ENCODE peak calls at places on chromosomes 6 and 20, in seven cellular contexts. E, R, Z, B, F, L and I are unnamed samples.
A peak's percentile ranks its signal among the peaks of the same experiment; 100 is the strongest.

GRCh38 chr20:8309638-8310037 is 177.6 kb downstream of the PLCB1 start:
- DNase-seq in R (no peak), B (no peak), Z (no peak), L (no peak), E (no peak), F (no peak), I (peak; percentile 12)

GRCh38 chr6:113694278-113695077 is 162.7 kb upstream of the MARCKS start:
- DNase-seq in L (no peak), E (no peak), B (no peak), R (no peak), Z (peak; percentile 37), F (no peak), I (no peak)

GRCh38 chr6:16305246-16305725 is 66.9 kb downstream of the GMPR start:
- DNase-seq in E (no peak), R (no peak), B (no peak), L (no peak), F (peak; percentile 83), Z (peak; percentile 88), I (no peak)

GRCh38 chr6:138833819-138834539 is 38.1 kb downstream of the ECT2L start:
- DNase-seq in L (no peak), F (no peak), R (no peak), Z (no peak), E (no peak), B (no peak), I (no peak)

GRCh38 chr6:114690625-114691024 is 347.8 kb upstream of the HS3ST5 start:
- DNase-seq in F (no peak), E (no peak), Z (peak; percentile 2), B (no peak), R (no peak), L (no peak), I (no peak)

GRCh38 chr20:42161228-42161829 is 543.2 kb upstream of the CHD6 start:
- DNase-seq in R (no peak), F (no peak), E (no peak), B (no peak), L (no peak), Z (no peak), I (no peak)

GRCh38 chr6:44253307-44254101 is 3.8 kb downstream of the SLC35B2 start:
- DNase-seq in L (no peak), Z (peak; percentile 70), E (no peak), F (no peak), R (no peak), B (no peak), I (no peak)

GRCh38 chr6:138722425-138723371 is 50.9 kb upstream of the CCDC28A start:
- DNase-seq in L (no peak), R (no peak), F (no peak), Z (peak; percentile 19), E (no peak), B (peak; percentile 92), I (peak; percentile 12)

GRCh38 chr6:3762359-3762758 is 10.8 kb upstream of the PXDC1 start:
- DNase-seq in B (no peak), Z (no peak), L (no peak), R (no peak), E (no peak), F (no peak), I (no peak)

GRCh38 chr6:160837146-160837545 is 135.1 kb downstream of the PLG start:
- DNase-seq in F (no peak), R (no peak), Z (no peak), L (no peak), E (no peak), B (no peak), I (no peak)

GRCh38 chr6:160430741-160431140 is 82.6 kb downstream of the SLC22A3 start:
- DNase-seq in Z (no peak), E (no peak), L (no peak), R (no peak), F (no peak), B (no peak), I (no peak)

GRCh38 chr6:41644297-41644879 is 6.1 kb downstream of the MDFI start:
- DNase-seq in Z (peak; percentile 43), R (no peak), F (no peak), L (no peak), E (no peak), B (no peak), I (no peak)

GRCh38 chr6:141195251-141195832 is 937.4 kb upstream of the GJE1 start:
- DNase-seq in F (no peak), L (no peak), Z (peak; percentile 30), B (no peak), E (no peak), R (no peak), I (peak; percentile 53)

GRCh38 chr20:58447733-58448391 is 58.8 kb downstream of the VAPB start:
- DNase-seq in L (no peak), B (peak; percentile 33), F (no peak), E (peak; percentile 61), Z (peak; percentile 79), R (no peak), I (peak; percentile 76)

GRCh38 chr20:49281059-49281912 is 3.4 kb upstream of the ZNFX1 start:
- DNase-seq in B (no peak), R (no peak), E (peak; percentile 56), L (no peak), F (no peak), Z (peak; percentile 90), I (no peak)

GRCh38 chr6:159279790-159280277 is 110.6 kb downstream of the FNDC1 start:
- DNase-seq in R (peak; percentile 82), L (no peak), E (no peak), F (no peak), Z (no peak), B (peak; percentile 24), I (no peak)

GRCh38 chr6:129599467-129599866 is 110.5 kb downstream of the ARHGAP18 start:
- DNase-seq in E (no peak), L (no peak), Z (no peak), B (no peak), F (no peak), R (no peak), I (no peak)

GRCh38 chr6:113762611-113763010 is 94.5 kb upstream of the MARCKS start:
- DNase-seq in R (no peak), E (no peak), L (no peak), Z (no peak), B (no peak), F (no peak), I (no peak)

GRCh38 chr20:49568491-49569151 is 684 bp upstream of the PTGIS start:
- DNase-seq in F (no peak), L (peak; percentile 75), B (no peak), Z (no peak), R (no peak), E (no peak), I (no peak)

GRCh38 chr6:117653949-117654348 is 21.3 kb upstream of the NUS1 start:
- DNase-seq in E (peak; percentile 59), R (no peak), B (no peak), F (no peak), Z (no peak), L (no peak), I (no peak)

GRCh38 chr6:84466521-84466920 is 239.1 kb upstream of the CEP162 start:
- DNase-seq in F (no peak), R (no peak), E (peak; percentile 21), B (peak; percentile 16), L (no peak), Z (no peak), I (no peak)
- TF ChIP-seq JUND in F (no peak), R (peak; percentile 55), E (peak; percentile 42), B (peak; percentile 12), L (no peak), Z (no peak), I (no peak)

GRCh38 chr6:17396256-17396655 is 2.9 kb downstream of the CAP2 start:
- DNase-seq in L (no peak), B (no peak), R (no peak), Z (no peak), F (no peak), E (no peak), I (no peak)

GRCh38 chr6:17395112-17395511 is 1.7 kb downstream of the CAP2 start:
- DNase-seq in F (no peak), Z (peak; percentile 55), E (no peak), B (no peak), R (no peak), L (no peak), I (peak; percentile 72)

GRCh38 chr6:17392978-17393334 is 439 bp upstream of the CAP2 start:
- DNase-seq in E (no peak), F (no peak), B (no peak), Z (no peak), R (no peak), L (no peak), I (no peak)

GRCh38 chr6:17394192-17394611 is 807 bp downstream of the CAP2 start:
- DNase-seq in Z (peak; percentile 71), B (peak; percentile 64), R (no peak), L (no peak), E (peak; percentile 15), F (no peak), I (peak; percentile 92)

GRCh38 chr6:17393335-17394191 is at the start of gene CAP2:
- DNase-seq in E (no peak), Z (peak; percentile 65), R (peak; percentile 80), L (peak; percentile 54), B (no peak), F (no peak), I (peak; percentile 47)
- TF ChIP-seq JUND in E (no peak), Z (peak; percentile 13), R (no peak), L (no peak), B (no peak), F (no peak), I (no peak)

GRCh38 chr6:5208039-5208438 is 52.7 kb downstream of the LYRM4 start:
- DNase-seq in R (no peak), E (no peak), L (no peak), F (no peak), Z (no peak), B (no peak), I (no peak)

GRCh38 chr6:5206920-5207561 is 53.7 kb downstream of the LYRM4 start:
- DNase-seq in B (no peak), E (no peak), R (no peak), F (no peak), L (no peak), Z (no peak), I (no peak)

GRCh38 chr6:5204340-5204739 is 56.4 kb downstream of the LYRM4 start:
- DNase-seq in L (no peak), F (no peak), R (no peak), Z (no peak), E (no peak), B (no peak), I (no peak)

GRCh38 chr6:5205035-5205469 is 55.7 kb downstream of the LYRM4 start:
- DNase-seq in E (no peak), F (no peak), R (no peak), L (no peak), Z (no peak), B (no peak), I (no peak)

GRCh38 chr6:5205877-5206840 is 54.6 kb downstream of the LYRM4 start:
- DNase-seq in E (peak; percentile 23), Z (peak; percentile 95), B (no peak), L (no peak), R (peak; percentile 23), F (no peak), I (peak; percentile 46)
- TF ChIP-seq JUND in E (no peak), Z (peak; percentile 90), B (no peak), L (no peak), R (no peak), F (no peak), I (no peak)

DNA sequence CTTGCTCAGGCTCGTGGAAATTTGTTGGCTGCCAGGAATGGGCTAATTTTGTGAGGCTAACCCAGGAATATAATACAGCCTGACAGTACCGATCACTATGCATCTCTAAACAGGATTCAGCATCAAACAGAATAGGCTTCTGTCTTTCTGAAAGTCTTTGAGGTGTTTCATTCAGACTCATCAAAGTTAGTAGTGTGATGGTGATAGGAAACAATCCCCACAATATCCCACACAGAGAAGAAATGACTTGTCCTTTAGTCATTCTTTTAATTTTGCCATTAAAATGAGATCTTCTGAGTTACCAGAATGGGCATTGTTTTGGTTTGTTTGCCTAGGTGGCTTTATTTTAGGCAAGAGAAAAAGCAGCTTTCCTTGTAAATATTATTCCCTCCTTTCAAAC is 54.3 kb downstream of the FAM229B start:
- DNase-seq in F (no peak), L (no peak), Z (no peak), B (no peak), E (no peak), R (no peak), I (no peak)
- TF ChIP-seq JUND in F (no peak), L (no peak), Z (no peak), B (no peak), E (no peak), R (no peak), I (no peak)